ENCODE peak calls at places on chromosome 18, in seven cellular contexts. M is lower lobe of right lung, B is adipocyte, S is body of pancreas, G is HepG2, F is IMR-90, Y is neuronal stem cell. Q is an unnamed sample. For H3K27me3 and H3K9me3, the result is how much of the 10 kb centered on the place peaks cover.

GRCh38 chr18:1488957-1489356 is 584.3 kb downstream of the ADCYAP1 start:
- DNase-seq in M (no peak), B (no peak), S (no peak), G (no peak), F (no peak), Y (no peak), Q (no peak)

GRCh38 chr18:45156941-45157340 is 458.3 kb upstream of the SLC14A2 start:
- DNase-seq in M (no peak), B (peak), S (no peak), G (no peak), F (peak), Y (no peak), Q (no peak)

GRCh38 chr18:1760901-1761300 is 810.4 kb downstream of the METTL4 start:
- DNase-seq in M (no peak), B (no peak), S (no peak), G (no peak), F (no peak), Y (no peak), Q (no peak)

GRCh38 chr18:51614033-51614432 is 416.6 kb upstream of the MEX3C start:
- DNase-seq in M (no peak), B (peak), S (peak), G (peak), F (no peak), Y (no peak), Q (no peak)

GRCh38 chr18:40208951-40209350 is 1746.1 kb upstream of the PIK3C3 start:
- DNase-seq in M (no peak), B (peak), S (no peak), G (no peak), F (no peak), Y (no peak), Q (no peak)

GRCh38 chr18:49447810-49448745 is 12.4 kb downstream of the DYM start:
- DNase-seq in M (no peak), B (peak), S (no peak), G (peak), F (peak), Y (no peak), Q (peak)

GRCh38 chr18:6885992-6886823 is 156.7 kb downstream of the ARHGAP28 start:
- DNase-seq in M (no peak), B (peak), S (peak), G (peak), F (peak), Y (peak), Q (no peak)

GRCh38 chr18:35581555-35582309 is at the start of gene GALNT1:
- DNase-seq in M (peak), B (peak), S (peak), G (no peak), F (peak), Y (peak), Q (no peak)

GRCh38 chr18:69330345-69330744 is 70.3 kb upstream of the DOK6 start:
- DNase-seq in M (no peak), B (no peak), S (no peak), G (peak), F (no peak), Y (no peak), Q (no peak)

GRCh38 chr18:56986829-56987228 is 160.1 kb upstream of the BOD1L2 start:
- DNase-seq in M (no peak), B (no peak), S (no peak), G (peak), F (no peak), Y (peak), Q (no peak)

GRCh38 chr18:50473896-50474295 is 86.0 kb upstream of the MAPK4 start:
- DNase-seq in M (no peak), B (no peak), S (no peak), G (no peak), F (no peak), Y (no peak), Q (no peak)

GRCh38 chr18:49529596-49529995 is 32.3 kb upstream of the LIPG start:
- DNase-seq in M (no peak), B (no peak), S (no peak), G (no peak), F (no peak), Y (no peak), Q (no peak)

GRCh38 chr18:37294951-37295350 is 270.6 kb downstream of the CELF4 start:
- DNase-seq in M (no peak), B (no peak), S (no peak), G (peak), F (no peak), Y (peak), Q (no peak)

GRCh38 chr18:26791676-26792075 is 73.8 kb downstream of the AQP4 start:
- DNase-seq in M (no peak), B (no peak), S (no peak), G (no peak), F (no peak), Y (no peak), Q (no peak)

GRCh38 chr18:37243756-37244155 is 321.8 kb downstream of the CELF4 start:
- DNase-seq in M (no peak), B (no peak), S (no peak), G (no peak), F (no peak), Y (no peak), Q (no peak)

GRCh38 chr18:45248240-45248903 is 366.9 kb upstream of the SLC14A2 start:
- DNase-seq in M (no peak), B (peak), S (no peak), G (no peak), F (peak), Y (no peak), Q (no peak)

GRCh38 chr18:52903858-52904257 is 563.9 kb downstream of the DCC start:
- DNase-seq in M (peak), B (peak), S (peak), G (peak), F (no peak), Y (peak), Q (no peak)

GRCh38 chr18:51030537-51031258 is 685 bp downstream of the SMAD4 start:
- DNase-seq in M (peak), B (peak), S (peak), G (peak), F (peak), Y (peak), Q (peak)

GRCh38 chr18:55385770-55386169 is 202.2 kb downstream of the TCF4 start:
- DNase-seq in M (no peak), B (no peak), S (no peak), G (no peak), F (no peak), Y (no peak), Q (no peak)

GRCh38 chr18:41456791-41457190 is 498.2 kb upstream of the PIK3C3 start:
- DNase-seq in M (no peak), B (peak), S (no peak), G (no peak), F (no peak), Y (no peak), Q (no peak)

GRCh38 chr18:28039078-28039477 is 137.9 kb downstream of the CDH2 start:
- DNase-seq in M (no peak), B (no peak), S (no peak), G (no peak), F (peak), Y (no peak), Q (no peak)

GRCh38 chr18:9741821-9742541 is 33.9 kb downstream of the RAB31 start:
- DNase-seq in M (no peak), B (no peak), S (no peak), G (peak), F (no peak), Y (no peak), Q (no peak)

GRCh38 chr18:38470421-38470820 is 904.8 kb upstream of the CELF4 start:
- DNase-seq in M (no peak), B (no peak), S (no peak), G (no peak), F (no peak), Y (no peak), Q (no peak)

GRCh38 chr18:62196978-62197377 is 9.9 kb downstream of the RELCH start:
- DNase-seq in M (no peak), B (no peak), S (no peak), G (no peak), F (no peak), Y (no peak), Q (no peak)

GRCh38 chr18:24488824-24489493 is 28.5 kb downstream of the HRH4 start:
- DNase-seq in M (no peak), B (peak), S (no peak), G (peak), F (peak), Y (peak), Q (no peak)

GRCh38 chr18:55275042-55275897 is 312.7 kb downstream of the TCF4 start:
- DNase-seq in M (no peak), B (peak), S (no peak), G (no peak), F (peak), Y (no peak), Q (no peak)

GRCh38 chr18:9719421-9719981 is 11.4 kb downstream of the RAB31 start:
- DNase-seq in M (no peak), B (peak), S (no peak), G (no peak), F (peak), Y (no peak), Q (no peak)

GRCh38 chr18:54647176-54647575 is 56.1 kb downstream of the DYNAP start:
- DNase-seq in M (no peak), B (peak), S (peak), G (peak), F (peak), Y (peak), Q (no peak)

GRCh38 chr18:13580351-13580750 is 146.0 kb downstream of the FAM210A start:
- DNase-seq in M (no peak), B (no peak), S (no peak), G (no peak), F (no peak), Y (no peak), Q (no peak)

GRCh38 chr18:73564073-73564472 is 583.6 kb downstream of the FBXO15 start:
- DNase-seq in M (no peak), B (peak), S (no peak), G (no peak), F (peak), Y (no peak), Q (no peak)

GRCh38 chr18:31227497-31228229 is 65.0 kb upstream of the DSC1 start:
- DNase-seq in M (no peak), B (no peak), S (no peak), G (no peak), F (no peak), Y (no peak), Q (no peak)

GRCh38 chr18:54444309-54444914 is 86.7 kb downstream of the C18orf54 start:
- DNase-seq in M (no peak), B (peak), S (peak), G (peak), F (peak), Y (peak), Q (no peak)

GRCh38 chr18:47260138-47260923 is 8.9 kb upstream of the SKOR2 start:
- DNase-seq in M (peak), B (peak), S (peak), G (peak), F (peak), Y (peak), Q (no peak)

GRCh38 chr18:13284330-13285027 is 65.9 kb downstream of the LDLRAD4 start:
- DNase-seq in M (no peak), B (no peak), S (no peak), G (no peak), F (no peak), Y (no peak), Q (no peak)

GRCh38 chr18:23307567-23308295 is 145.4 kb upstream of the RIOK3 start:
- DNase-seq in M (no peak), B (peak), S (no peak), G (no peak), F (peak), Y (no peak), Q (no peak)

GRCh38 chr18:44557626-44558151 is 123.0 kb upstream of the SETBP1 start:
- DNase-seq in M (no peak), B (peak), S (no peak), G (no peak), F (no peak), Y (no peak), Q (no peak)

GRCh38 chr18:13836559-13836958 is 12.6 kb downstream of the MC5R start:
- DNase-seq in M (no peak), B (no peak), S (no peak), G (no peak), F (no peak), Y (no peak), Q (no peak)

GRCh38 chr18:13574761-13575160 is 151.6 kb downstream of the FAM210A start:
- DNase-seq in M (no peak), B (no peak), S (no peak), G (no peak), F (no peak), Y (no peak), Q (no peak)

DNA sequence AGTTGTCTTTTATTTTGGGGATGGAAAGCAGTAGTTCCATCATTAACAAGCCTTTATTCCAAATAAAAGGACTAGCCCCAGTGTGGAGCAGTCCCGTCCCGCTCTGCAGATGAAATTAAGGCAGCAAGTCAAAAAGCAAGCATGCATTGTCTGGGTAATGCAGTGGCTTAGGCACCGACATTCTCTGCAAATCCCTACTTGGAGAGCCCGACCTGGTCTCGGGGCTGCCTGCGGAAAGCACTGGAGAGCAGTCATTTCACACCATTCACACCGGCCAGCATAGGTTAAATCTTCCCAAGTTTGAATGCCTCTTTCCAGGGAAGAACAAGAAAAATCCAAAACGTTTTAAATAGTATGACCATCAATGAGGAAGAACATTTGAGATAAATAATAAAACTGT is 24.4 kb upstream of the RAB12 start:
- DNase-seq in M (no peak), B (no peak), S (no peak), G (no peak), F (no peak), Y (no peak), Q (no peak)
- H3K27me3 ChIP-seq in M (under half), B (under half), S (under half), G (under half), F (under half), Y (under half), Q (under half)

GRCh38 chr18:14908541-14908940 is 160.6 kb downstream of the ANKRD30B start:
- DNase-seq in M (no peak), B (no peak), S (no peak), G (no peak), F (no peak), Y (no peak), Q (no peak)

GRCh38 chr18:14905979-14906378 is 158.0 kb downstream of the ANKRD30B start:
- DNase-seq in M (no peak), B (no peak), S (no peak), G (no peak), F (no peak), Y (no peak), Q (no peak)

GRCh38 chr18:14912967-14913366 is 165.0 kb downstream of the ANKRD30B start:
- DNase-seq in M (no peak), B (no peak), S (no peak), G (no peak), F (no peak), Y (no peak), Q (no peak)

GRCh38 chr18:14905350-14905749 is 157.4 kb downstream of the ANKRD30B start:
- DNase-seq in M (no peak), B (no peak), S (no peak), G (no peak), F (no peak), Y (no peak), Q (no peak)

GRCh38 chr18:14907420-14907819 is 159.4 kb downstream of the ANKRD30B start:
- DNase-seq in M (no peak), B (no peak), S (no peak), G (no peak), F (no peak), Y (no peak), Q (no peak)
- H3K9me3 ChIP-seq in M (under half), B (under half), S (under half), G (under half), F (under half), Y (under half), Q (under half)

GRCh38 chr18:22163432-22163831 is 6.0 kb upstream of the GATA6 start:
- DNase-seq in M (no peak), B (no peak), S (no peak), G (no peak), F (no peak), Y (no peak), Q (no peak)
- H3K27me3 ChIP-seq in M (under half), B (half or more), S (under half), G (under half), F (half or more), Y (under half), Q (half or more)

GRCh38 chr18:63213936-63214671 is 105.5 kb downstream of the BCL2 start:
- DNase-seq in M (no peak), B (no peak), S (no peak), G (no peak), F (no peak), Y (no peak), Q (no peak)
- H3K9me3 ChIP-seq in M (under half), B (under half), S (under half), G (under half), F (under half), Y (under half), Q (under half)

GRCh38 chr18:59298871-59299270 is 19.6 kb downstream of the CPLX4 start:
- DNase-seq in M (no peak), B (no peak), S (no peak), G (no peak), F (no peak), Y (no peak), Q (no peak)

GRCh38 chr18:59293317-59293716 is 20.1 kb upstream of the RAX start:
- DNase-seq in M (no peak), B (no peak), S (no peak), G (no peak), F (no peak), Y (no peak), Q (no peak)
- H3K27me3 ChIP-seq in M (under half), B (half or more), S (under half), G (under half), F (under half), Y (under half), Q (under half)

DNA sequence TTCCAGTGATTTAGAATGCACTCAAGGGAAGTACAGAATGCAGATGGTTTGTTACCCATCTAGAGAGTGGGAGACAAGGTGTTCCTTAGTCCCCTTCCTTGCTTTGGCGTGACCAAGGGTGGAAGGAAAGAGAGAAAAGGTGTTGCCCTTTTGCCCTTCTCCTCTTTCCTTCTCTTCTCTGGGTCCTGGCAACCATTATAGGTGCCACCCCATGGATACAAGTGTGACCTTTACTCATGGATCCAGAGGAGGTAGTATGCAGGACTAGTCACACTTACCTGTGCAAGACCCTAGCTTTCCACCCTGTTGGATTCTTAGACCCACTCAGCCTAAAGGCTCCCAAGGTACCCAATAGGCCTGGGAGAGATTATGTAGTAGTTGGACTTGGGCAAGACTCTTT is 11.6 kb upstream of the RBFA start:
- DNase-seq in M (no peak), B (peak), S (no peak), G (no peak), F (peak), Y (peak), Q (no peak)
- H3K9me3 ChIP-seq in M (half or more), B (half or more), S (under half), G (half or more), F (half or more), Y (half or more), Q (half or more)

DNA sequence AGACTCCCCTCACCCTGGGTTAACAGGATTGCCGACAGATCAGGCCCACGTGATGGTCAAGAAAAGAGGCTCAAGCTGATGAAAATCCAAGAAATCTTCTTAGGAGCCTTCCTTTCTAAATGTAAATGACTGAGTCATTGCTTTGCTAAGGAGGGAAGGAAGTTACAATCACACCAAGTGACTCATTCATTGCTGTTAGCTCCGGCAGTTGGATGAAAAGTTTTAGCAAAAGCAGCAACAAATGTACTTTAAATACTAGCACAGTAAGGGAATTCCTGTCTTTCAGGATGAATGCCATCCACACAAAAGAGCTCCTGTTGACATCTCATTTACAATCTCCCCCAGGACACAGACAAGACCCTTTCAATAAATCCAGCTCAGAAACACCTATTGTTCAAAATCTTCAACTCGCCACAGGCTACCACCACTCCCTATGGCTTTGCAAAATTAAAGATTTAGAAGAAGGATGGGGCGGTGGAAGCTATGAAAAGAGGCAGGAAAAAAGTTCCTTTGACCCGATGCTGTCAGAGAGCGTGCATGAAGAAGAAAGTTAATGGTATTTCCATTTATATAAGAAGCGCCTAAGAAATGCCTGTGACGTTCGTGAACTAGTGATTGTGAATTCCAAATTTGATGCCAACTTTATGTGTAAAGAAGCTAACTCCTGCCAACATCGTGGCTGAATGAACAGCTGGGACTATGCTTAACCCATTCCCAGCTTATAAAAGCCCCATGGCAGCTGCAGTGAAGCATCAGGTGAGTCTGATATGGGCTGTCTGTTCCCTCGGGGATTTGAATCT is 153.7 kb downstream of the TGIF1 start:
- DNase-seq in M (no peak), B (peak), S (peak), G (peak), F (peak), Y (peak), Q (no peak)
- H3K27me3 ChIP-seq in M (under half), B (under half), S (under half), G (under half), F (under half), Y (under half), Q (under half)

DNA sequence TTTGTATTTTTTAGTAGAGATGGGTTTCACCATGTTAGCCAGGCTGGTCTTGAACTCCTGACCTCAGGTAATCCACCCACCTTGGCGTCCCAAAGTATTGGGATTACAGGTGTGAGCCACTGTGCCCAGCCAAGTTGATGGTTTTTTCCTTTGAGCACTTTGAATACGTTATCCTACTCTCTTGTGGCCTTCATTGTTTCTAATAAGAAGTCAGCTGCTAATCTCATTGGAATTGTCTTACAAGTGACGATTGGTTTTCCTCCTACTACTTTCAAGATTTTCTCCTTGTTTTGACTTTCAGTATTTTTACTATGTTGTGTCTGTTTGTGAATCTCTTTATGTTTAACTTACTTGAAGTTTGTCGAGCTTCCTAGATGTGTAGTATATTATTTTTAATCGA is 88.5 kb downstream of the TMEM200C start:
- DNase-seq in M (no peak), B (no peak), S (no peak), G (no peak), F (no peak), Y (no peak), Q (no peak)
- H3K9me3 ChIP-seq in M (under half), B (under half), S (under half), G (under half), F (under half), Y (under half), Q (under half)

GRCh38 chr18:48440924-48441323 is 31.7 kb upstream of the ZBTB7C start:
- DNase-seq in M (no peak), B (no peak), S (no peak), G (no peak), F (no peak), Y (no peak), Q (no peak)
- H3K27me3 ChIP-seq in M (under half), B (under half), S (under half), G (under half), F (half or more), Y (under half), Q (under half)

Q was measured in CD4-positive, alpha-beta T cell.